ENCODE peak calls at places on chromosomes 12 and 14, in ten cellular contexts. Y is astrocyte of the cerebellum; S is CD8-positive, alpha-beta memory T cell; O is neural progenitor cell; Z is chondrocyte; T is aorta; Q is tibial nerve; J is AG08396; L is osteoblast; H is skeletal muscle cell. M is an unnamed sample.

GRCh38 chr12:131693149-131693548 is 17.7 kb upstream of the SFSWAP start:
- DNase-seq in S (no peak), O (no peak), Q (no peak), L (no peak), J (no peak), Z (no peak), T (no peak), Y (no peak), H (no peak), M (no peak)

GRCh38 chr12:60194682-60195081 is 598.9 kb downstream of the SLC16A7 start:
- DNase-seq in Y (no peak), Q (no peak), S (no peak), Z (no peak), O (no peak), H (no peak), J (no peak), L (no peak), T (no peak), M (no peak)

GRCh38 chr12:79367016-79367575 is 323.7 kb downstream of the PAWR start:
- DNase-seq in H (no peak), Q (no peak), S (no peak), Z (no peak), J (no peak), O (no peak), T (no peak), L (no peak), Y (no peak), M (no peak)

GRCh38 chr12:12350868-12351463 is 924 bp upstream of the MANSC1 start:
- DNase-seq in Z (no peak), Y (no peak), S (no peak), T (no peak), Q (no peak), J (no peak), O (peak), H (no peak), L (no peak), M (no peak)

GRCh38 chr12:39816671-39817185 is 197.1 kb upstream of the ABCD2 start:
- DNase-seq in J (no peak), T (no peak), Z (no peak), Q (no peak), S (no peak), Y (no peak), L (no peak), O (no peak), H (no peak), M (no peak)

GRCh38 chr14:68807148-68807600 is 14.3 kb upstream of the ZFP36L1 start:
- DNase-seq in L (peak), Q (peak), Y (no peak), T (no peak), Z (peak), H (peak), J (peak), O (no peak), S (no peak), M (no peak)

GRCh38 chr14:74793506-74794155 is 30.5 kb downstream of the YLPM1 start:
- DNase-seq in H (no peak), J (peak), Q (peak), S (peak), Z (no peak), L (no peak), O (peak), T (no peak), Y (no peak), M (no peak)

GRCh38 chr12:113064395-113065125 is 8.0 kb downstream of the DTX1 start:
- DNase-seq in J (no peak), S (no peak), Z (peak), Y (no peak), O (no peak), H (no peak), L (no peak), Q (no peak), T (no peak), M (no peak)

GRCh38 chr12:110249105-110249504 is 31.9 kb upstream of the ATP2A2 start:
- DNase-seq in Q (peak), L (no peak), J (peak), O (no peak), H (no peak), Y (no peak), T (no peak), Z (peak), S (no peak), M (no peak)

GRCh38 chr14:33509927-33510535 is 440.8 kb downstream of the EGLN3 start:
- DNase-seq in J (no peak), H (peak), Q (no peak), Z (no peak), O (no peak), L (no peak), T (no peak), S (no peak), Y (peak), M (no peak)

M was measured in naive thymus-derived CD8-positive, alpha-beta T cell.